ENCODE peak calls at places on chromosomes 4 and X, in ten cellular contexts. D, H, F, X, E, V, O, W, L and Y are unnamed samples.

GRCh38 chr4:139921551-139922184 is 232.3 kb downstream of the MAML3 start:
- DNase-seq in D (no peak), H (no peak), F (no peak), X (peak; percentile 79), E (peak; percentile 83), V (no peak), O (no peak), W (no peak), L (no peak), Y (no peak)

GRCh38 chr4:6321361-6321760 is 51.7 kb downstream of the WFS1 start:
- DNase-seq in D (no peak), H (no peak), F (no peak), X (no peak), E (no peak), V (no peak), O (no peak), W (no peak), L (no peak), Y (no peak)

GRCh38 chr4:162061214-162061613 is 102.6 kb downstream of the FSTL5 start:
- DNase-seq in D (peak; percentile 55), H (no peak), F (no peak), X (no peak), E (no peak), V (no peak), O (peak; percentile 8), W (peak; percentile 32), L (no peak), Y (peak; percentile 20)

GRCh38 chr4:3656441-3657376 is 109.5 kb upstream of the ADRA2C start:
- DNase-seq in D (no peak), H (no peak), F (no peak), X (no peak), E (no peak), V (no peak), O (no peak), W (no peak), L (no peak), Y (no peak)

GRCh38 chr4:68498413-68499007 is 51.2 kb downstream of the TMPRSS11E start:
- DNase-seq in D (peak; percentile 26), H (no peak), F (peak; percentile 65), X (peak; percentile 70), E (peak; percentile 70), V (peak; percentile 4), O (peak; percentile 41), W (peak; percentile 50), L (peak; percentile 36), Y (peak; percentile 41)

GRCh38 chrX:63050225-63050624 is 300.9 kb downstream of the SPIN4 start:
- DNase-seq in D (no peak), H (no peak), F (no peak), X (no peak), E (no peak), V (no peak), O (no peak), W (no peak), L (no peak), Y (no peak)

GRCh38 chrX:71679575-71680207 is 12.3 kb downstream of the LOC101059915 start:
- DNase-seq in D (no peak), H (no peak), F (no peak), X (no peak), E (no peak), V (no peak), O (no peak), W (no peak), L (no peak), Y (no peak)

GRCh38 chr4:31283689-31284088 is 563.5 kb downstream of the PCDH7 start:
- DNase-seq in D (no peak), H (no peak), F (no peak), X (no peak), E (no peak), V (no peak), O (no peak), W (no peak), L (no peak), Y (no peak)

DNA sequence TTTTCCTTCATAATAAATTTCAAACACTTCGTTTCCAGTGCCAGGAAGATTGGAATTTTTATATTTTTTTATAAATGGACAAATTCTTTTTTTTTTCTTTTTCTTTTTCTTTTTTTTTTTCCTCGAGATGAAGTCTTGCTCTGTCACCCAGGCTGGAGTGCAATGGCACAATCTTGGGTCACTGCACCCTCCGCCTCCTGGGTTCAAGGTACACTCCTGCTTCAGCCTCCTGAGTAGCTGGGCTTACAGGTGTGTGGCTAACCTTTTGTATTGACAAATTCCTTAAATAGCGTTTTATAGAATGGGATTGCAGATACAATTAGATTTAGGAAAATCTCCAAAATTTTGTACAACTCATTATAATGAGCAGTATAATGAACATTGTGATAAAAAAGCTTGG is 328.9 kb downstream of the ARHGAP24 start:
- DNase-seq in D (no peak), H (no peak), F (no peak), X (no peak), E (no peak), V (no peak), O (no peak), W (no peak), L (no peak), Y (no peak)
- H3K4me3 ChIP-seq in D (no peak overlapping the region), H (no peak overlapping the region), F (no peak overlapping the region), X (no peak overlapping the region), E (no peak overlapping the region), V (no peak overlapping the region), O (no peak overlapping the region), W (no peak overlapping the region), L (no peak overlapping the region), Y (no peak overlapping the region)

GRCh38 chrX:13219990-13220764 is 99.7 kb downstream of the ATXN3L start:
- DNase-seq in D (peak; percentile 43), H (no peak), F (no peak), X (no peak), E (no peak), V (no peak), O (no peak), W (no peak), L (no peak), Y (no peak)

GRCh38 chrX:13216139-13216538 is 103.7 kb downstream of the ATXN3L start:
- DNase-seq in D (peak; percentile 58), H (no peak), F (no peak), X (no peak), E (no peak), V (no peak), O (no peak), W (no peak), L (no peak), Y (no peak)

GRCh38 chrX:13215729-13216128 is 104.1 kb downstream of the ATXN3L start:
- DNase-seq in D (peak; percentile 47), H (no peak), F (no peak), X (no peak), E (no peak), V (no peak), O (no peak), W (no peak), L (no peak), Y (no peak)

GRCh38 chrX:13223868-13224555 is 95.8 kb downstream of the ATXN3L start:
- DNase-seq in D (peak; percentile 92), H (no peak), F (no peak), X (no peak), E (no peak), V (no peak), O (peak; percentile 96), W (no peak), L (peak; percentile 19), Y (no peak)

GRCh38 chrX:13220916-13221315 is 98.9 kb downstream of the ATXN3L start:
- DNase-seq in D (peak; percentile 94), H (no peak), F (no peak), X (no peak), E (no peak), V (no peak), O (peak; percentile 98), W (no peak), L (no peak), Y (no peak)
- H3K27ac ChIP-seq in D (peak overlapping the region; percentile 78), H (no peak overlapping the region), F (no peak overlapping the region), X (no peak overlapping the region), E (no peak overlapping the region), V (no peak overlapping the region), O (peak overlapping the region; percentile 35), W (no peak overlapping the region), L (no peak overlapping the region), Y (no peak overlapping the region)

GRCh38 chr4:55035892-55036291 is 89.5 kb downstream of the KDR start:
- DNase-seq in D (no peak), H (no peak), F (no peak), X (no peak), E (no peak), V (no peak), O (no peak), W (no peak), L (no peak), Y (no peak)

GRCh38 chr4:55038176-55038890 is 87.1 kb downstream of the KDR start:
- DNase-seq in D (peak; percentile 21), H (peak; percentile 18), F (no peak), X (peak; percentile 71), E (no peak), V (no peak), O (peak; percentile 28), W (no peak), L (peak; percentile 53), Y (no peak)

GRCh38 chr4:55037728-55038127 is 87.7 kb downstream of the KDR start:
- DNase-seq in D (no peak), H (no peak), F (no peak), X (no peak), E (no peak), V (no peak), O (no peak), W (no peak), L (no peak), Y (no peak)

GRCh38 chr4:55033296-55033695 is 92.1 kb downstream of the KDR start:
- DNase-seq in D (no peak), H (no peak), F (no peak), X (peak; percentile 68), E (no peak), V (no peak), O (no peak), W (no peak), L (no peak), Y (no peak)

GRCh38 chr4:55036405-55036804 is 89.0 kb downstream of the KDR start:
- DNase-seq in D (no peak), H (no peak), F (no peak), X (peak; percentile 15), E (no peak), V (no peak), O (peak; percentile 28), W (no peak), L (peak; percentile 59), Y (no peak)
- H3K4me1 ChIP-seq in D (peaks cover 9% of the 10 kb centered on the region), H (peaks cover 47% of the 10 kb centered on the region), F (no peaks in the 10 kb centered on the region), X (peaks cover 44% of the 10 kb centered on the region), E (no peaks in the 10 kb centered on the region), V (no peaks in the 10 kb centered on the region), O (peaks cover 57% of the 10 kb centered on the region), W (no peaks in the 10 kb centered on the region), L (no peaks in the 10 kb centered on the region), Y (no peaks in the 10 kb centered on the region)

GRCh38 chrX:636971-637659 is 6.5 kb downstream of the SHOX start:
- DNase-seq in D (no peak), H (no peak), F (no peak), X (no peak), E (peak; percentile 2), V (no peak), O (no peak), W (no peak), L (no peak), Y (no peak)

GRCh38 chrX:637660-638481 is 7.3 kb downstream of the SHOX start:
- DNase-seq in D (no peak), H (no peak), F (no peak), X (no peak), E (peak; percentile 11), V (no peak), O (no peak), W (no peak), L (no peak), Y (no peak)

GRCh38 chrX:634306-634958 is 3.8 kb downstream of the SHOX start:
- DNase-seq in D (no peak), H (no peak), F (no peak), X (no peak), E (peak; percentile 11), V (no peak), O (no peak), W (no peak), L (no peak), Y (no peak)

GRCh38 chrX:633655-634305 is 3.2 kb downstream of the SHOX start:
- DNase-seq in D (no peak), H (no peak), F (no peak), X (no peak), E (no peak), V (no peak), O (no peak), W (no peak), L (no peak), Y (no peak)

DNA sequence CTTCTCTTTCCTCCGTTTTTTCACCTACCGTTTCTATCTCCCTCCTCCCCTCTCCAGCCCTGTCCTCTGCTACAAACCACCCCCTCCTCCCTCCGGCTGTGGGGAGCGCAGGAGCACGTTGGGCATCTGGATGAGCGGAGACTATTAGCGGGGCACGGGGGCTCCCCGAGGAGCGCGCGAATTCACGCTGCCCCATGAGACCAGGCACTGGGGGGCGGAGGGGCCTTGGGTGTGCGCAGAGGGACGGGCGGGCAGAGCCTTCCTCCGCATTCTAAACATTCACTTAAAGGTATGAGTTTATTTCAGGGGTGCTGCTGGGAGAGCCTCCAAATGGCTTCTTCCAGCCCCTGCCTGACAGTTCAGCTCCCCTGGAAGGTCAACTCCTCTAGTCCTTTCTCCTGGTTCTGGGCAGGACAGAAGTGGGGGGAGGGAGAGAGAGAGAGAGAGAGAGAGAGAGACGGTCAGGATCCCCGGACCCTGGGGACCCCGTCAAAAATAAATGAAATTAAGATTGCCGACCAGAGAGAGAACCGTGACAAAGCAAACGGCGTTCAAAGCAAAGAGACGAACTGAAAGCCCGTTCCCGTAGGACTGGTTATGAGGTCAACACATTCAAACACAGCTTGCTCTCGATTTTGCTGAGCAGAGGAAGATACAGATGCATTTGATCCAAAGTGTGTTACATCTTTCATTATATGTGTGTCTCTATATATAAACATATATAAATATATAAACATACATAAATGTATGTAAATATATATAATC is 5.0 kb downstream of the SHOX start:
- DNase-seq in D (no peak), H (no peak), F (no peak), X (no peak), E (no peak), V (no peak), O (no peak), W (no peak), L (no peak), Y (no peak)
- H3K4me3 ChIP-seq in D (no peak overlapping the region), H (no peak overlapping the region), F (no peak overlapping the region), X (no peak overlapping the region), E (no peak overlapping the region), V (no peak overlapping the region), O (no peak overlapping the region), W (no peak overlapping the region), L (no peak overlapping the region), Y (peak overlapping the region; percentile 30)